ENCODE peak calls at places on chromosomes 3 and 15, in five cellular contexts. N, U, C, P and T are unnamed samples.

GRCh38 chr3:114775395-114775794 is 371.7 kb downstream of the ZBTB20 start:
- DNase-seq in P (no peak), U (no peak), N (no peak), C (peak; percentile 29), T (no peak)

GRCh38 chr3:97711664-97712063 is 52.9 kb upstream of the ARL6 start:
- DNase-seq in U (no peak), N (no peak), P (no peak), C (no peak), T (no peak)

GRCh38 chr3:171470714-171471227 is 10.6 kb upstream of the TNIK start:
- DNase-seq in C (no peak), P (no peak), N (no peak), U (no peak), T (no peak)

GRCh38 chr3:139448104-139448503 is 28.2 kb downstream of the RBP2 start:
- DNase-seq in U (no peak), N (no peak), P (no peak), C (no peak), T (peak; percentile 32)

GRCh38 chr3:97882975-97883598 is 61.3 kb downstream of the CRYBG3 start:
- DNase-seq in C (peak; percentile 66), U (no peak), P (peak; percentile 74), N (no peak), T (peak; percentile 92)

GRCh38 chr3:71916747-71917369 is 131.9 kb upstream of the PROK2 start:
- DNase-seq in U (no peak), N (peak; percentile 32), C (peak; percentile 5), P (no peak), T (no peak)

GRCh38 chr3:46393554-46394434 is 13.1 kb downstream of the CCR5AS start:
- DNase-seq in P (no peak), N (no peak), U (peak; percentile 57), C (peak; percentile 47), T (no peak)

GRCh38 chr3:47418167-47419082 is 37.6 kb downstream of the PTPN23 start:
- DNase-seq in P (no peak), U (no peak), N (no peak), C (no peak), T (no peak)

GRCh38 chr3:36729204-36730056 is 34.9 kb downstream of the DCLK3 start:
- DNase-seq in C (peak; percentile 69), P (peak; percentile 50), U (no peak), N (no peak), T (peak; percentile 73)

GRCh38 chr3:191387441-191388077 is 57.2 kb upstream of the UTS2B start:
- DNase-seq in C (no peak), U (no peak), P (no peak), N (no peak), T (no peak)

GRCh38 chr3:4826237-4827100 is 152.8 kb upstream of the BHLHE40 start:
- DNase-seq in C (no peak), P (peak; percentile 49), N (peak; percentile 85), U (no peak), T (no peak)

GRCh38 chr3:18937574-18937973 is 210.7 kb upstream of the KCNH8 start:
- DNase-seq in P (no peak), N (no peak), U (no peak), C (no peak), T (peak; percentile 75)

GRCh38 chr3:79032686-79033318 is 735.0 kb downstream of the ROBO1 start:
- DNase-seq in P (peak; percentile 62), N (no peak), U (no peak), C (peak; percentile 67), T (peak; percentile 86)

GRCh38 chr3:9955611-9956352 is 3.6 kb upstream of the PRRT3 start:
- DNase-seq in U (peak; percentile 5), C (no peak), P (no peak), N (no peak), T (no peak)

GRCh38 chr3:119175869-119176756 is 2.7 kb downstream of the UPK1B start:
- DNase-seq in P (no peak), U (no peak), C (peak; percentile 25), N (peak; percentile 66), T (peak; percentile 87)

DNA sequence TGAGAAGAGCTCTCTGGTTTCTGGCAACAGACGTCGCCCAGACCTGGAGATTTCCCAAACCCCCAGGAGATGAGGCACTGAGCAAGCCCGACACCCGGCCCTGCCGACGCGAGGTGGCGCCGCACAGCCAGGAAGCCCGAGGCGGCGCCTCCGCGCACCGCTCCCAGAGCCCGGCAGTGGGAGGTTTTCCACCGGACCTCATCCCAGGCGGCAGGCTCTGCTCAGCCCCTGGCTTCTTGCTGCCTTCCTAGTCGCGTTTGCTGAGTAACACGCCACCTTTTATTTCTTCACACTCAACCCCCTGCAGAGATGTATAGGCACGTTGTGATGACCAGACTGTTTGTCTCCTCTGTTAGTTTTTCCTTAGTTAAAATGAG is 56.3 kb upstream of the ARRDC4 start:
- DNase-seq in N (peak; percentile 77), C (peak; percentile 44), U (peak; percentile 90), P (peak; percentile 39), T (peak; percentile 62)
- TF ChIP-seq CTCF in N (peak; percentile 69), C (peak; percentile 66), U (peak; percentile 85), P (peak; percentile 80), T (peak; percentile 66)

GRCh38 chr3:127574880-127575878 is 15.4 kb downstream of the TPRA1 start:
- DNase-seq in N (peak; percentile 91), P (peak; percentile 93), C (peak; percentile 87), U (peak; percentile 86), T (peak; percentile 89)

GRCh38 chr3:127573401-127573800 is 17.1 kb downstream of the TPRA1 start:
- DNase-seq in C (no peak), P (no peak), N (no peak), U (no peak), T (no peak)

GRCh38 chr3:127572186-127572585 is 18.3 kb downstream of the TPRA1 start:
- DNase-seq in N (no peak), U (no peak), P (no peak), C (no peak), T (no peak)

GRCh38 chr3:127572735-127573134 is 17.8 kb downstream of the TPRA1 start:
- DNase-seq in N (no peak), U (no peak), C (no peak), P (no peak), T (no peak)

DNA sequence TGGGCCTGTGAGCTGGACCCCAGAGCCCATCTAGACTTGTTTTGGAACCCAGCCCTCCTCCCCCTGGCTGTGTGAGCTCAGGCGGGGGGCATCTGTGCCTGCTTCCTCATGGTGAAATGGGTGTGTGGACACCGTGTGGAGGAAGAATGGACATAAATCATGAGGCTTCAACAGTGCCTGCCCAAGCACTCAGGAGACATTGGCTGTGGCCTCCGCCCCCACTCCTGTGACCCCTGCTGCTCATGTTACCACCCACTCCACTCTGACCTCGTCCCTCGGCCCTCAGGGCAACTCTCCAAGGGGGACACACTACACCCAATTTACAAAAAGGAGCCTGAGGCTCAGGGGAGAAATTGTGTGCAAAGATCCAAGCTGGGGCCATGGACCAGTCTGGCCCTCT is 16.6 kb downstream of the TPRA1 start:
- DNase-seq in P (no peak), N (no peak), C (no peak), U (no peak), T (no peak)
- H3K9ac ChIP-seq in P (no peak overlapping the region), N (no peak overlapping the region), C (no peak overlapping the region), U (no peak overlapping the region), T (no peak overlapping the region)

GRCh38 chr3:89049119-89049518 is 58.3 kb upstream of the EPHA3 start:
- DNase-seq in U (peak; percentile 73), N (no peak), C (peak; percentile 11), P (no peak), T (peak; percentile 44)
- TF ChIP-seq CTCF in U (peak; percentile 73), N (no peak), C (peak; percentile 29), P (no peak), T (peak; percentile 64)

DNA sequence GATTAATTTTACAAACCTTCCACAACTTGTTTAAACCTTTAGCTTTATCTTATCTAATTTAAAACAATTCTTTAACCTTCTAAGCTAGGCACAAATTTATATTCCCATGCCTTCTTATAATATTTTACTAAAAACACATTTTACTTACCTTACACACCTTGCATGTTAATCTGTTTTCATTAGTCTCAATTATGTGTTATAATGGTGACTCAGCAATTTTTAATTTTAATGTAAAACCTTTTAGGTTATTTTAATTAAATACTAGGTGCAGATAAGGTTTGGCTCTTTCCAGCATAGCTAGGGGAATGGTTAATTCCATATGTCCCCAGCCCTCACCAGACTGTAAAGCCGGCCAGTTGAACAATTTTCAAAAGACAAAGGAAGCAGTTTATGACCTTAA is 264.6 kb upstream of the SGO1 start:
- DNase-seq in N (no peak), C (no peak), U (no peak), P (no peak), T (no peak)
- H3K9ac ChIP-seq in N (no peak overlapping the region), C (no peak overlapping the region), U (no peak overlapping the region), P (no peak overlapping the region), T (no peak overlapping the region)

DNA sequence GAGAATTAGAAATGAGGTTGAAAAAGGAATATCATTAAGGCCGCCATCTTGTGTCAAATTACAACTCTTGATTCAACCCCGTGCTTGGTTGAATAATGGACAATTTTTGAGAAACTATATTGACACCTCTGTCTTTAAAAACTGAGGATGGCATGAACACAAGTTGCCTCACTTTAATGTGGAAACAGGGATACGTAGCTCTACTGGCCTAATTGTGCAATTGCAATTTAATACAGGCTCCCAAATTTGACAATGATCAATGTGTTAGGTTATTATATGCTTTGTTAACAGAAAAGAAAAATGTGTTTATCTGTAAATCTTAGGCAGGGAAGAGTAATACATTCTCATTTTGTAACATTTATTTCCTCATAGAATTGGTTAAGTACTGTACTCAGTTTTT is 77.1 kb upstream of the MCTP2 start:
- DNase-seq in N (no peak), U (no peak), P (no peak), C (no peak), T (no peak)
- TF ChIP-seq CTCF in N (no peak), U (peak; percentile 48), P (no peak), C (no peak), T (peak; percentile 32)

GRCh38 chr15:66496951-66497501 is 536 bp downstream of the SNAPC5 start:
- DNase-seq in N (no peak), C (no peak), U (no peak), P (no peak), T (no peak)
- H3K9ac ChIP-seq in N (peak overlapping the region; percentile 77), C (peak overlapping the region; percentile 83), U (peak overlapping the region; percentile 92), P (peak overlapping the region; percentile 72), T (peak overlapping the region; percentile 92)

DNA sequence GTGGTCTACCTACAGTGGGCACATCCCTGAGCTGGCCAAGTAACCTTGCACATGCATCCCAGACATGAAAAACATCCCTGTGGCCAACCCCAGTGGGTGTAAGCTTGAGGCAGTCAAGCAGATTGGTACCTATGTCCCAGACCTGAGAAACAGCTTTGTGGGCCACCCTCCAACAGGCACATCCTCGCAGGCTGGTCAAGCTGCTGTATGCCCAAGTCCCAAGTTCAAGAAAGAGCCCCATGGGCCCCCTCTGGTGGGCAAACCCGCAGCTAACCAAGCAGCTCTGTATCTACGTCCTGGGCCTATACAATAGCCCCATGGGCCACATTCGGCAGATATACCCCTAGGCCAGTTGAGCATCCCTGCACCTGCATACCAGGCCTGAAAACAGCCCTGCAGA is 186.3 kb upstream of the GPR149 start:
- DNase-seq in N (no peak), P (no peak), C (no peak), U (peak; percentile 73), T (no peak)
- TF ChIP-seq CTCF in N (no peak), P (no peak), C (no peak), U (peak; percentile 52), T (no peak)